ENCODE peak calls at places on chromosomes 2 and 18, in ten cellular contexts. L is H1, A is adrenal gland, K is breast epithelium, Z is NB4, B is sigmoid colon, W is A549, Q is IMR-90, Y is HCT116, U is right lobe of liver. H is an unnamed sample.

GRCh38 chr2:234950730-234951385 is 959 bp upstream of the SH3BP4 start:
- DNase-seq in A (no peak), W (no peak), K (peak), Y (no peak), U (no peak), L (no peak), Q (peak), B (peak), Z (no peak), H (no peak)

GRCh38 chr18:34117319-34117718 is 107.4 kb downstream of the NOL4 start:
- DNase-seq in Z (no peak), Q (no peak), U (no peak), W (no peak), Y (no peak), B (no peak), A (no peak), L (no peak), K (no peak), H (no peak)

GRCh38 chr2:33136570-33136969 is 189.8 kb downstream of the LTBP1 start:
- DNase-seq in K (no peak), Q (peak), Z (no peak), A (no peak), L (no peak), Y (no peak), B (no peak), U (no peak), W (no peak), H (no peak)

GRCh38 chr2:219406861-219407230 is 11.3 kb upstream of the DES start:
- DNase-seq in L (no peak), Q (peak), B (peak), W (no peak), A (no peak), Z (no peak), U (no peak), Y (no peak), K (no peak), H (no peak)

GRCh38 chr2:78416625-78417300 is 608.7 kb upstream of the REG3G start:
- DNase-seq in B (no peak), U (no peak), L (no peak), Z (no peak), Q (no peak), Y (no peak), A (no peak), K (no peak), W (no peak), H (no peak)

GRCh38 chr2:106080955-106081354 is 113.1 kb downstream of the UXS1 start:
- DNase-seq in U (no peak), Q (no peak), K (no peak), Z (no peak), B (no peak), A (no peak), W (no peak), Y (no peak), L (no peak), H (no peak)

GRCh38 chr18:24600076-24600654 is 139.7 kb downstream of the HRH4 start:
- DNase-seq in W (peak), A (no peak), L (no peak), K (no peak), Z (peak), U (no peak), Y (peak), B (no peak), Q (peak), H (peak)

GRCh38 chr2:190641469-190641868 is 7.4 kb upstream of the NAB1 start:
- DNase-seq in B (no peak), Y (no peak), U (no peak), Q (no peak), A (no peak), K (no peak), Z (no peak), L (no peak), W (no peak), H (no peak)

GRCh38 chr2:187920511-187920910 is 366.3 kb upstream of the TFPI start:
- DNase-seq in K (no peak), Y (no peak), W (no peak), U (no peak), L (no peak), B (no peak), Z (no peak), Q (no peak), A (no peak), H (no peak)

GRCh38 chr18:7980136-7980535 is 413.0 kb downstream of the PTPRM start:
- DNase-seq in Q (no peak), L (no peak), K (no peak), U (no peak), Y (peak), W (no peak), B (no peak), Z (peak), A (no peak), H (peak)

GRCh38 chr2:62227386-62228075 is 31.6 kb downstream of the B3GNT2 start:
- DNase-seq in Y (no peak), Z (no peak), A (no peak), W (no peak), B (peak), L (no peak), Q (peak), U (no peak), K (no peak), H (no peak)

GRCh38 chr2:62234755-62235655 is 39.1 kb downstream of the B3GNT2 start:
- DNase-seq in A (no peak), Z (no peak), Y (no peak), W (no peak), Q (no peak), B (no peak), K (no peak), L (no peak), U (no peak), H (no peak)

GRCh38 chr2:62236499-62236898 is 40.6 kb downstream of the B3GNT2 start:
- DNase-seq in B (no peak), U (no peak), K (no peak), W (no peak), Y (no peak), Q (no peak), Z (no peak), L (no peak), A (no peak), H (no peak)

GRCh38 chr2:62229082-62229620 is 33.2 kb downstream of the B3GNT2 start:
- DNase-seq in Y (no peak), L (no peak), Z (peak), K (no peak), A (no peak), W (no peak), B (no peak), U (no peak), Q (no peak), H (no peak)

GRCh38 chr2:62231541-62231940 is 35.6 kb downstream of the B3GNT2 start:
- DNase-seq in B (no peak), L (no peak), Z (no peak), Y (no peak), U (no peak), K (no peak), W (no peak), Q (no peak), A (no peak), H (no peak)
- TF ChIP-seq POLR2A in B (no peak), L (no peak), Z (no peak), Y (no peak), U (no peak), K (no peak), W (no peak), Q (no peak), A (no peak), H (no peak)

DNA sequence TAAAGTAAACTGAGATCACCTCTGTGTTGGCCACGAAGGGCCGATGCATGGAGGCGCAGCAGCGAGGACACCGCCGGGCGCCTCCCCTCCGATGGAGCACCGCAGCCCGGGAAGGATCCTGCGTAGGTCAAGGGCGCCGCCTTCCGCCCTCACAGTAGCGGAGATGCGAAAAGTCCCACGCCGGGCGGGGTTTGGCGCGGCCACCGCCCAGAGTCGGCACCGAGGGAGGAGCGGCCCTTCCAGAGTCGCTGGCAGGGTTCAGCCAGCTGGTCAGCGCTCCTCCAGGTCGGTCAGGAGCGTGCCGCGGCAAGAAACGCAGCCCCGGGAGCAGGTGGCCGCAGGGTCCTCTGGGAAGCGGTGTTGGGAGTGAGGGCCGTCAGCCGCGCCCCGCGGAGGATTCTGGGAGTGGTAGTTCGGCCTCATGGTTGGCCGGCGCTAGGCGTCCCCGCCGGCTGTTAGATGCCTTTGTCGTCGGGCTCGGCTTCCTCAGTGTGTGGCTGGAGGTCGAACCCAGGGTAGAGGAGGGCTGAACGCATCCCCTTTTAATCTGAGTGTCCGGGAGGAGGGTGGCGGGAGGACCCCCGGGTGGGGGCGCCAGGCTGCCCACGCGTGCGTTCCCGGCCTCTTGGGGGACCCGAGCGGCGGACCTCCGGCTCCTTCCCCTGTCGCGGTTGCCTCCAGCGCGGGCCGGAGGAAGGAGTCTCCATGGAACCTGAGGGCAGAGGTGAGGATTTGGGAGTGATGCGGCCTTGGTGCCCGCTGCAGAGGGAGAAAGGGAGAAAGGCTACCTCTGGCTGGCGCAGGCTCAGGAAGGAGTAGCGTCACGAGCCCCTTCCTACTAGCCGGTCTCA is at the start of gene ZNF892:
- DNase-seq in A (peak), Q (peak), Y (peak), W (peak), K (peak), Z (peak), U (peak), L (peak), B (peak), H (peak)
- TF ChIP-seq POLR2A in A (peak), Q (peak), Y (no peak), W (peak), K (peak), Z (no peak), U (no peak), L (peak), B (peak), H (peak)

GRCh38 chr2:218400167-218400929 is 680 bp downstream of the CTDSP1 start:
- DNase-seq in B (peak), U (peak), Y (no peak), Q (no peak), Z (peak), W (peak), K (no peak), L (no peak), A (peak), H (peak)
- TF ChIP-seq POLR2A in B (peak), U (peak), Y (no peak), Q (no peak), Z (no peak), W (no peak), K (no peak), L (no peak), A (peak), H (peak)

DNA sequence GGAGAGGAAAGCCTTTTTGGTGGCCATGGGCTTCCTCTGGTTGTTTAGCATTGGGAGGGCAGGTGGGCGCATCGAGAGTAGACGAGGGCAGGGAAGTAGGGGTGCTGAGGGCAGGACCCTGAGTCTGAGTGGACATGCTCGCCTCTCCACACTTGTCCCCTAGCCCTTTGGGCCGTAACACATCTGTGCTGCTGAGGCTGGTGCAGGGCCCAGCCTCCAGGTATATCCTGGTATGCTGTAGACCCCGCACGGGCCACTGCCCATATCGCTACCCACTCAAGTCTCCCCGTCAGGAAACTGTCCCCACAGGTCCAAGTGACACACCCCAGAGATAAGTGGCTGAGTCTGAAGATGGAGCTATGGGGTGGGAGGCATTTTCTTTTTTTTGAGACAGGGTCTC is 13.7 kb upstream of the CCDC74B start:
- DNase-seq in K (no peak), Z (no peak), W (no peak), Y (no peak), Q (no peak), B (no peak), U (no peak), L (no peak), A (no peak), H (no peak)
- TF ChIP-seq POLR2A in K (no peak), Z (no peak), W (no peak), Y (no peak), Q (no peak), B (no peak), U (no peak), L (no peak), A (no peak), H (no peak)

GRCh38 chr2:55923091-55923977 is at the start of gene EFEMP1:
- DNase-seq in B (peak), Z (no peak), A (no peak), W (peak), K (peak), L (no peak), U (peak), Y (no peak), Q (peak), H (no peak)
- TF ChIP-seq POLR2A in B (no peak), Z (no peak), A (no peak), W (peak), K (no peak), L (no peak), U (no peak), Y (no peak), Q (peak), H (no peak)

H was measured in erythroblast.